ENCODE peak calls at places on chromosomes 6 and 20, in six cellular contexts. P is MCF 10A, W is type B pancreatic cell, K is esophagus squamous epithelium, J is OCI-LY7, B is Calu3. M is an unnamed sample.

GRCh38 chr6:143941852-143942627 is 66.0 kb downstream of the PLAGL1 start:
- DNase-seq in W (no peak), J (peak; percentile 57), P (peak; percentile 56), K (no peak), B (peak; percentile 58), M (peak; percentile 28)

GRCh38 chr6:105300090-105300489 is 102.8 kb downstream of the PREP start:
- DNase-seq in P (no peak), J (no peak), K (no peak), B (no peak), W (no peak), M (no peak)

GRCh38 chr6:27901801-27902200 is 10.4 kb downstream of the OR2B2 start:
- DNase-seq in P (no peak), J (no peak), B (no peak), W (no peak), K (no peak), M (peak; percentile 20)

GRCh38 chr20:5065489-5066383 is 54.0 kb downstream of the PCNA start:
- DNase-seq in W (no peak), J (no peak), B (peak; percentile 82), K (peak; percentile 17), P (peak; percentile 99), M (peak; percentile 98)

GRCh38 chr6:89352329-89353117 is at the start of gene UBE2J1:
- DNase-seq in J (peak; percentile 86), W (peak; percentile 90), B (peak; percentile 89), P (peak; percentile 89), K (peak; percentile 71), M (peak; percentile 86)

GRCh38 chr6:15420959-15421438 is 175.1 kb downstream of the JARID2 start:
- DNase-seq in J (peak; percentile 62), K (no peak), P (no peak), B (no peak), W (no peak), M (no peak)

GRCh38 chr20:47453167-47453782 is 48.4 kb upstream of the NCOA3 start:
- DNase-seq in B (peak; percentile 65), K (no peak), J (peak; percentile 70), P (peak; percentile 92), W (no peak), M (peak; percentile 92)

GRCh38 chr6:54193560-54193959 is 82.3 kb downstream of the MLIP start:
- DNase-seq in W (no peak), B (no peak), K (no peak), P (no peak), J (no peak), M (no peak)

GRCh38 chr20:15991279-15991678 is 582.0 kb downstream of the KIF16B start:
- DNase-seq in W (no peak), B (no peak), J (no peak), K (no peak), P (no peak), M (no peak)

GRCh38 chr6:116229287-116229913 is 24.5 kb downstream of the TSPYL4 start:
- DNase-seq in P (peak; percentile 36), K (no peak), B (no peak), J (peak; percentile 6), W (no peak), M (peak; percentile 35)

GRCh38 chr6:148440021-148440420 is 97.4 kb downstream of the SASH1 start:
- DNase-seq in W (no peak), B (no peak), J (no peak), P (no peak), K (no peak), M (no peak)

GRCh38 chr6:42628604-42629003 is 64.8 kb downstream of the UBR2 start:
- DNase-seq in J (no peak), W (no peak), P (no peak), K (no peak), B (no peak), M (no peak)

GRCh38 chr20:24305366-24305765 is 164.1 kb upstream of the SYNDIG1 start:
- DNase-seq in W (no peak), P (no peak), K (no peak), J (no peak), B (no peak), M (no peak)

GRCh38 chr20:24297928-24298327 is 171.5 kb upstream of the SYNDIG1 start:
- DNase-seq in J (no peak), K (no peak), B (no peak), W (no peak), P (no peak), M (no peak)

GRCh38 chr20:24303393-24303792 is 166.0 kb upstream of the SYNDIG1 start:
- DNase-seq in J (no peak), K (no peak), W (no peak), P (no peak), B (no peak), M (peak; percentile 29)
- TF ChIP-seq CTCF in J (no peak), K (no peak), W (no peak), P (no peak), B (no peak), M (peak; percentile 15)

GRCh38 chr20:64131406-64131805 is 24.0 kb upstream of the NPBWR2 start:
- DNase-seq in K (no peak), W (no peak), J (no peak), B (peak; percentile 67), P (peak; percentile 33), M (peak; percentile 11)
- TF ChIP-seq CTCF in K (no peak), W (no peak), J (no peak), B (peak; percentile 54), P (peak; percentile 15), M (peak; percentile 22)

GRCh38 chr6:125745281-125746018 is 4.0 kb upstream of the HEY2 start:
- DNase-seq in P (no peak), K (no peak), J (no peak), W (no peak), B (no peak), M (no peak)

GRCh38 chr6:125748534-125749111 is 809 bp upstream of the HEY2 start:
- DNase-seq in B (no peak), P (peak; percentile 16), K (no peak), J (no peak), W (no peak), M (peak; percentile 20)

GRCh38 chr6:125747589-125748533 is 1.6 kb upstream of the HEY2 start:
- DNase-seq in K (no peak), W (no peak), P (no peak), J (peak; percentile 29), B (peak; percentile 26), M (no peak)

GRCh38 chr6:125746019-125746414 is 3.4 kb upstream of the HEY2 start:
- DNase-seq in B (no peak), J (no peak), K (no peak), W (no peak), P (no peak), M (no peak)

GRCh38 chr6:125746731-125747588 is 2.5 kb upstream of the HEY2 start:
- DNase-seq in K (no peak), B (no peak), W (no peak), P (peak; percentile 34), J (peak; percentile 61), M (peak; percentile 69)
- TF ChIP-seq CTCF in K (no peak), B (no peak), W (no peak), P (no peak), J (no peak), M (no peak)

GRCh38 chr6:112013051-112013450 is 40.9 kb upstream of the CCN6 start:
- DNase-seq in B (no peak), P (no peak), J (no peak), K (no peak), W (no peak), M (no peak)

GRCh38 chr6:112007805-112008204 is 46.1 kb upstream of the CCN6 start:
- DNase-seq in J (no peak), B (no peak), W (no peak), P (no peak), K (no peak), M (no peak)

GRCh38 chr6:112008482-112008881 is 45.4 kb upstream of the CCN6 start:
- DNase-seq in K (no peak), P (no peak), W (no peak), B (no peak), J (no peak), M (no peak)

GRCh38 chr6:112007254-112007653 is 46.6 kb upstream of the CCN6 start:
- DNase-seq in W (no peak), P (no peak), K (no peak), J (no peak), B (no peak), M (no peak)

DNA sequence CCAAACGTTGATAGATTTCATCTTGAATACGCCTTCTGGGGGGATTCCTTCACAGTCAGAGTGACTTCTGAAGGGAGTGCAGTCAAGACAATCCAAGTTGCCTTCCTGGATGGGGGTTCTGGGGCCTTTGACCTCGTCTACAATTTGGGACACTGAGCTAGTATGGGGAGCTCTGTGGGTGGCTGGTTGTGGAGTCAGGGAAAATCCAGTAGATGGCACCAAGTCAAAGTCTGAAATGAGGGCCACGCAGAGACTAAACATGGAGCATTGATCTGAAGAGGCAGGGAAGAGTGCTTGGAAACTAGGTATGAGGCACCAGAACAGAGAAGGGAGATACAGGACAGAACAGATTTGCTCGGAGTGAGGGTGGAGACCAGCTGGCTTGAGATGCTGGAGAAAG is 43.6 kb upstream of the CCN6 start:
- DNase-seq in P (peak; percentile 20), J (no peak), K (no peak), W (no peak), B (no peak), M (no peak)
- TF ChIP-seq CTCF in P (no peak), J (peak; percentile 20), K (no peak), W (no peak), B (no peak), M (no peak)

DNA sequence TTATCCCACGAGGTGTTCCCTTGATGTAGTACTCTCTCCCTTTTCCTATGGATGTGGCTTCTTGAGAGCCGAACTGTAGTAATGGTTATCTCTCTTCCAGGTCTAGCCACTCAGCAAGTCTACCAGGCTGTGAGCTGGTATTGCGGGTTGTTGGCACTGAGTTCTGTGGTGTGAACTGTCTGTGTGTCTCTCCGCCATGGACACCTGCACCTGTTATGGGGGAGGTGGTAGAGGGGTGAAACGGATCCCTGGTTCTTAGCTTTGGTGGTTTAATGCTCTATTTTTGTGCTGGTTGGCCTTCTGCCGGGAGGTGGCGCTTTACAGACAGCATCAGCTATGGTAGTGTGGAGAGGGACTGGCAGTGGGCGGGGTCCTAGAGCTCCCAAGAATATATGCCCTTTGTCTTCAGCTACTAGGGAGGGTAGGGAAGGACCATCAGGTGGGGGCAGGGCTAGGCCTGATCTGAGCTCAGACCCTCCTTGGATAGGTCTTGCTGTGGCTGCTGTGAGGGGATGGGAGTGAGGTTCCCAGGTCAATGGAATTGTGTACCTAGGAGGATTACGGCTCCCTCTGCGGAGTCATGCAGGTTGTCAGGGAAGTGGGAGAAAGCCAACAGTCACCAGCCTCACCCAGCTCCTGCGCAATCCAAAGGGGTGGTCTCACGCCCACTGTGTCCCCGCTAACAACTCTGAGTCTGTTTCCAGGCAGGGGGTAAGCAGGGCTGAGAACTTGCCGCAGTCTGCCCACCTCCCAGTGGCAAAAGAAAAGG is 154.2 kb downstream of the CCDC170 start:
- DNase-seq in W (no peak), P (peak; percentile 15), J (peak; percentile 25), K (no peak), B (no peak), M (no peak)
- TF ChIP-seq CTCF in W (peak; percentile 49), P (no peak), J (peak; percentile 76), K (no peak), B (no peak), M (peak; percentile 57)

GRCh38 chr20:61251529-61252393 is at the start of gene CDH4:
- DNase-seq in P (peak; percentile 41), K (no peak), W (no peak), B (no peak), J (no peak), M (no peak)

GRCh38 chr20:61254881-61255589 is 3.0 kb downstream of the CDH4 start:
- DNase-seq in K (no peak), B (no peak), P (peak; percentile 64), W (no peak), J (no peak), M (peak; percentile 83)

GRCh38 chr20:61253640-61254511 is 1.8 kb downstream of the CDH4 start:
- DNase-seq in J (no peak), B (no peak), P (peak; percentile 16), W (no peak), K (no peak), M (no peak)

GRCh38 chr20:61252601-61253263 is 671 bp downstream of the CDH4 start:
- DNase-seq in B (no peak), W (no peak), P (peak; percentile 14), J (no peak), K (no peak), M (no peak)

GRCh38 chr20:61253264-61253639 is 1.2 kb downstream of the CDH4 start:
- DNase-seq in P (peak; percentile 41), K (no peak), J (no peak), B (no peak), W (no peak), M (no peak)
- TF ChIP-seq CTCF in P (peak; percentile 26), K (no peak), J (no peak), B (no peak), W (peak; percentile 70), M (peak; percentile 48)

M was measured in bronchial epithelial cell.